ENCODE peak calls at places on chromosomes 7 and 10, in five cellular contexts. Z, C, B, U and L are unnamed samples.

GRCh38 chr7:3267928-3268690 is 32.9 kb upstream of the SDK1 start:
- DNase-seq in Z (no peak), C (no peak), B (peak), U (peak), L (peak)

GRCh38 chr10:123021517-123021916 is 12.7 kb downstream of the ACADSB start:
- DNase-seq in Z (no peak), C (peak), B (no peak), U (peak), L (no peak)

GRCh38 chr10:105188737-105189463 is 547.8 kb downstream of the SORCS3 start:
- DNase-seq in Z (no peak), C (no peak), B (no peak), U (no peak), L (peak)

GRCh38 chr7:129095258-129095657 is 40.3 kb upstream of the TNPO3 start:
- DNase-seq in Z (no peak), C (no peak), B (no peak), U (no peak), L (no peak)

GRCh38 chr7:73865738-73866445 is 4.9 kb downstream of the TMEM270 start:
- DNase-seq in Z (no peak), C (no peak), B (no peak), U (peak), L (peak)

GRCh38 chr7:47389171-47389922 is 192.6 kb downstream of the TNS3 start:
- DNase-seq in Z (peak), C (no peak), B (no peak), U (no peak), L (no peak)

GRCh38 chr7:128359336-128359735 is 2.2 kb downstream of the PRRT4 start:
- DNase-seq in Z (no peak), C (no peak), B (no peak), U (no peak), L (no peak)

GRCh38 chr10:3099291-3100092 is 32.1 kb downstream of the PFKP start:
- DNase-seq in Z (no peak), C (no peak), B (no peak), U (peak), L (peak)

GRCh38 chr7:122748195-122748594 is 45.5 kb upstream of the RNF148 start:
- DNase-seq in Z (no peak), C (no peak), B (no peak), U (no peak), L (no peak)

GRCh38 chr10:72819053-72819452 is 74.5 kb upstream of the OIT3 start:
- DNase-seq in Z (no peak), C (no peak), B (no peak), U (no peak), L (no peak)

GRCh38 chr7:27868117-27868516 is 128.2 kb downstream of the TAX1BP1 start:
- DNase-seq in Z (no peak), C (no peak), B (peak), U (peak), L (peak)

GRCh38 chr10:659710-660141 is 29.7 kb downstream of the DIP2C start:
- DNase-seq in Z (no peak), C (no peak), B (no peak), U (peak), L (no peak)

DNA sequence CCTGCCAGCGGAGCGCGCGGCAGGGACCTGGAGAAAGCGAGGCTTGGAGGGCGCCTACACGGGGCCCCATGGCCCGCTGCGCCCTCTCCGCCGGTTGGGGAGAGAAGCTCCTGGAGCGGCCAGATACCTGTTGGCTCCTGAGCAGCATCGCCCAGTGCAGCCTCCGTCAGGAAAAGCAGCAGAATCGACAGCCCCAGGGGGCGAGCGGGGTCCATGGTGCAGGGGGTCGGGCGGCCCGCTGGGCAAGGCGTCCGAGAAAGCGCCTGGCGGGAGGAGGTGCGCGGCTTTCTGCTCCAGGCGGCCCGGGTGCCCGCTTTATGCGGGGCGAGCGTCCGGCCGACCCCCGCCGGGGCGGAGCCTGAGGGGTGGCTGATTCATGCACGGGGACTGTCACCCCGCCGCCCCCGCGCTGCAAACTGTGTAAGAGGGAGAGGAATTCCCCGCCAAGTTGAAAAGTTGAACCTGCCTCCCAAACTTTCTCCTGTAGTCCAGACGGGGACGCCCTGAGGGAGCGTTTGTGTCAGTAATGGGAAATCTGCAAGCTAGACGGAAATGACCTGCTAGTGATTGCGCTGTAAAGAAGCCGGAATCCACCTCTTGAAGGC is at the start of gene TFPI2:
- DNase-seq in Z (no peak), C (no peak), B (peak), U (peak), L (peak)
- TF ChIP-seq CTCF in Z (no peak), C (no peak), B (peak), U (peak), L (peak)

GRCh38 chr7:10022957-10023356 is 950.7 kb upstream of the PHF14 start:
- DNase-seq in Z (no peak), C (peak), B (peak), U (peak), L (peak)
- H3K27ac ChIP-seq in Z (no peak), C (no peak), B (no peak), U (no peak), L (no peak)

GRCh38 chr10:34723746-34724145 is 91.3 kb downstream of the PARD3 start:
- DNase-seq in Z (no peak), C (no peak), B (no peak), U (peak), L (no peak)
- TF ChIP-seq CTCF in Z (no peak), C (peak), B (no peak), U (peak), L (peak)

GRCh38 chr10:102131286-102132170 is 1.3 kb upstream of the PPRC1 start:
- DNase-seq in Z (no peak), C (no peak), B (peak), U (no peak), L (no peak)
- H3K27ac ChIP-seq in Z (no peak), C (peak), B (no peak), U (peak), L (peak)

GRCh38 chr10:60663850-60664249 is 114.4 kb upstream of the CDK1 start:
- DNase-seq in Z (no peak), C (no peak), B (no peak), U (no peak), L (no peak)

GRCh38 chr10:60661627-60662026 is 116.7 kb upstream of the CDK1 start:
- DNase-seq in Z (no peak), C (peak), B (peak), U (peak), L (no peak)

GRCh38 chr10:60660625-60661024 is 117.7 kb upstream of the CDK1 start:
- DNase-seq in Z (no peak), C (no peak), B (no peak), U (no peak), L (no peak)

GRCh38 chr10:60664859-60665258 is 113.4 kb upstream of the CDK1 start:
- DNase-seq in Z (no peak), C (no peak), B (no peak), U (peak), L (no peak)

GRCh38 chr10:60662917-60663614 is 115.2 kb upstream of the CDK1 start:
- DNase-seq in Z (no peak), C (peak), B (no peak), U (peak), L (no peak)
- TF ChIP-seq CTCF in Z (no peak), C (no peak), B (no peak), U (no peak), L (no peak)

GRCh38 chr7:29598607-29599006 is 35.0 kb downstream of the PRR15 start:
- DNase-seq in Z (no peak), C (no peak), B (no peak), U (no peak), L (no peak)
- H3K27ac ChIP-seq in Z (no peak), C (no peak), B (no peak), U (no peak), L (no peak)